ENCODE peak calls at places on chromosomes 16 and 17, in six cellular contexts. One of them, this sample, is unnamed.

GRCh38 chr17:44222112-44222869 is 2.8 kb upstream of the UBTF start:
- DNase-seq in OCI-LY7: peak
- DNase-seq in tibial nerve: peak
- DNase-seq in SW 1271: peak
- DNase-seq in GM12892: peak
- DNase-seq in endothelial cell: peak
- DNase-seq in this sample: peak

GRCh38 chr16:9280067-9280466 is 188.6 kb downstream of the HAPSTR1 start:
- DNase-seq in tibial nerve: no peak
- DNase-seq in endothelial cell: no peak
- DNase-seq in GM12892: no peak
- DNase-seq in SW 1271: no peak
- DNase-seq in OCI-LY7: no peak
- DNase-seq in this sample: no peak

GRCh38 chr17:35578195-35578928 is at the start of gene PEX12:
- DNase-seq in OCI-LY7: peak
- DNase-seq in SW 1271: peak
- DNase-seq in tibial nerve: peak
- DNase-seq in endothelial cell: peak
- DNase-seq in GM12892: peak
- DNase-seq in this sample: peak

GRCh38 chr17:77312786-77313599 is 172.2 kb downstream of the SEC14L1 start:
- DNase-seq in OCI-LY7: no peak
- DNase-seq in SW 1271: no peak
- DNase-seq in GM12892: no peak
- DNase-seq in endothelial cell: no peak
- DNase-seq in tibial nerve: peak
- DNase-seq in this sample: no peak

GRCh38 chr17:76384222-76384986 is at the start of gene SPHK1:
- DNase-seq in SW 1271: no peak
- DNase-seq in GM12892: peak
- DNase-seq in endothelial cell: peak
- DNase-seq in tibial nerve: peak
- DNase-seq in OCI-LY7: peak
- DNase-seq in this sample: no peak

GRCh38 chr16:83952940-83953795 is at the start of gene OSGIN1:
- DNase-seq in endothelial cell: no peak
- DNase-seq in OCI-LY7: peak
- DNase-seq in tibial nerve: peak
- DNase-seq in SW 1271: peak
- DNase-seq in GM12892: peak
- DNase-seq in this sample: peak

GRCh38 chr17:78705071-78705470 is 77.0 kb downstream of the CYTH1 start:
- DNase-seq in endothelial cell: no peak
- DNase-seq in SW 1271: no peak
- DNase-seq in OCI-LY7: no peak
- DNase-seq in GM12892: no peak
- DNase-seq in tibial nerve: no peak
- DNase-seq in this sample: no peak

GRCh38 chr16:78925071-78925714 is 675.3 kb downstream of the MAF start:
- DNase-seq in SW 1271: no peak
- DNase-seq in GM12892: peak
- DNase-seq in endothelial cell: peak
- DNase-seq in tibial nerve: no peak
- DNase-seq in OCI-LY7: peak
- DNase-seq in this sample: no peak

GRCh38 chr16:88651276-88651988 is 579 bp upstream of the CYBA start:
- DNase-seq in endothelial cell: peak
- DNase-seq in OCI-LY7: peak
- DNase-seq in GM12892: peak
- DNase-seq in SW 1271: no peak
- DNase-seq in tibial nerve: no peak
- DNase-seq in this sample: no peak

GRCh38 chr17:75506134-75506533 is 9.2 kb downstream of the CASKIN2 start:
- DNase-seq in tibial nerve: no peak
- DNase-seq in SW 1271: no peak
- DNase-seq in OCI-LY7: no peak
- DNase-seq in GM12892: no peak
- DNase-seq in endothelial cell: no peak
- DNase-seq in this sample: no peak

GRCh38 chr17:4365103-4365627 is 1.3 kb downstream of the UBE2G1 start:
- DNase-seq in endothelial cell: peak
- DNase-seq in SW 1271: peak
- DNase-seq in tibial nerve: peak
- DNase-seq in GM12892: peak
- DNase-seq in OCI-LY7: peak
- DNase-seq in this sample: peak

GRCh38 chr17:16398270-16399267 is 16.8 kb upstream of the TRPV2 start:
- DNase-seq in endothelial cell: peak
- DNase-seq in OCI-LY7: peak
- DNase-seq in GM12892: peak
- DNase-seq in tibial nerve: no peak
- DNase-seq in SW 1271: no peak
- DNase-seq in this sample: no peak

GRCh38 chr17:9021985-9022552 is 759 bp downstream of the NTN1 start:
- DNase-seq in tibial nerve: no peak
- DNase-seq in GM12892: peak
- DNase-seq in SW 1271: no peak
- DNase-seq in OCI-LY7: no peak
- DNase-seq in endothelial cell: peak
- DNase-seq in this sample: no peak

GRCh38 chr17:64264891-64265290 is 1.8 kb upstream of the TEX2 start:
- DNase-seq in endothelial cell: no peak
- DNase-seq in tibial nerve: no peak
- DNase-seq in OCI-LY7: no peak
- DNase-seq in GM12892: no peak
- DNase-seq in SW 1271: no peak
- DNase-seq in this sample: no peak

GRCh38 chr17:80501739-80502577 is 25.6 kb upstream of the NPTX1 start:
- DNase-seq in OCI-LY7: no peak
- DNase-seq in SW 1271: no peak
- DNase-seq in endothelial cell: no peak
- DNase-seq in GM12892: no peak
- DNase-seq in tibial nerve: no peak
- DNase-seq in this sample: no peak

GRCh38 chr16:46747777-46748651 is at the start of gene MYLK3:
- DNase-seq in endothelial cell: no peak
- DNase-seq in OCI-LY7: no peak
- DNase-seq in SW 1271: no peak
- DNase-seq in tibial nerve: no peak
- DNase-seq in GM12892: no peak
- DNase-seq in this sample: no peak

GRCh38 chr17:77869041-77869595 is 89.4 kb upstream of the TNRC6C start:
- DNase-seq in endothelial cell: no peak
- DNase-seq in OCI-LY7: no peak
- DNase-seq in SW 1271: no peak
- DNase-seq in tibial nerve: no peak
- DNase-seq in GM12892: no peak
- DNase-seq in this sample: no peak

GRCh38 chr17:67150826-67151225 is 94.2 kb downstream of the HELZ start:
- DNase-seq in tibial nerve: no peak
- DNase-seq in SW 1271: no peak
- DNase-seq in endothelial cell: no peak
- DNase-seq in OCI-LY7: no peak
- DNase-seq in GM12892: no peak
- DNase-seq in this sample: no peak

GRCh38 chr17:40315206-40315605 is 6.2 kb downstream of the RARA start:
- DNase-seq in tibial nerve: no peak
- DNase-seq in OCI-LY7: no peak
- DNase-seq in endothelial cell: no peak
- DNase-seq in SW 1271: no peak
- DNase-seq in GM12892: no peak
- DNase-seq in this sample: no peak

GRCh38 chr16:77759821-77760220 is 28.5 kb upstream of the VAT1L start:
- DNase-seq in OCI-LY7: no peak
- DNase-seq in tibial nerve: no peak
- DNase-seq in SW 1271: no peak
- DNase-seq in GM12892: no peak
- DNase-seq in endothelial cell: no peak
- DNase-seq in this sample: no peak

GRCh38 chr16:67942510-67943255 is 1.2 kb downstream of the LCAT start:
- DNase-seq in GM12892: no peak
- DNase-seq in endothelial cell: no peak
- DNase-seq in tibial nerve: no peak
- DNase-seq in SW 1271: no peak
- DNase-seq in OCI-LY7: no peak
- DNase-seq in this sample: no peak

GRCh38 chr17:4479982-4480751 is 18.5 kb upstream of the SPNS2 start:
- DNase-seq in tibial nerve: no peak
- DNase-seq in GM12892: no peak
- DNase-seq in OCI-LY7: no peak
- DNase-seq in SW 1271: no peak
- DNase-seq in endothelial cell: no peak
- DNase-seq in this sample: no peak

GRCh38 chr16:63652091-63652490 is 1469.8 kb downstream of the CDH11 start:
- DNase-seq in SW 1271: no peak
- DNase-seq in GM12892: no peak
- DNase-seq in endothelial cell: no peak
- DNase-seq in tibial nerve: no peak
- DNase-seq in OCI-LY7: no peak
- DNase-seq in this sample: no peak

GRCh38 chr17:31744541-31744951 is 114.5 kb downstream of the COPRS start:
- DNase-seq in tibial nerve: no peak
- DNase-seq in endothelial cell: no peak
- DNase-seq in OCI-LY7: no peak
- DNase-seq in SW 1271: no peak
- DNase-seq in GM12892: no peak
- DNase-seq in this sample: no peak

GRCh38 chr16:77657016-77657415 is 65.3 kb upstream of the NUDT7 start:
- DNase-seq in tibial nerve: no peak
- DNase-seq in GM12892: no peak
- DNase-seq in endothelial cell: no peak
- DNase-seq in OCI-LY7: no peak
- DNase-seq in SW 1271: no peak
- DNase-seq in this sample: no peak

GRCh38 chr16:48384305-48384981 is 770 bp downstream of the SIAH1 start:
- DNase-seq in OCI-LY7: peak
- DNase-seq in endothelial cell: peak
- DNase-seq in SW 1271: no peak
- DNase-seq in tibial nerve: no peak
- DNase-seq in GM12892: peak
- DNase-seq in this sample: no peak

GRCh38 chr17:82978765-82979349 is 100.6 kb upstream of the METRNL start:
- DNase-seq in endothelial cell: no peak
- DNase-seq in tibial nerve: no peak
- DNase-seq in GM12892: no peak
- DNase-seq in OCI-LY7: no peak
- DNase-seq in SW 1271: no peak
- DNase-seq in this sample: peak

GRCh38 chr16:88283596-88283995 is 99.2 kb upstream of the ZNF469 start:
- DNase-seq in OCI-LY7: no peak
- DNase-seq in endothelial cell: no peak
- DNase-seq in GM12892: no peak
- DNase-seq in tibial nerve: no peak
- DNase-seq in SW 1271: no peak
- DNase-seq in this sample: no peak

GRCh38 chr16:75096730-75097129 is 19.9 kb downstream of the LDHD start:
- DNase-seq in endothelial cell: no peak
- DNase-seq in SW 1271: no peak
- DNase-seq in OCI-LY7: no peak
- DNase-seq in GM12892: no peak
- DNase-seq in tibial nerve: no peak
- DNase-seq in this sample: no peak

GRCh38 chr17:607341-608060 is 107.1 kb downstream of the VPS53 start:
- DNase-seq in GM12892: no peak
- DNase-seq in OCI-LY7: no peak
- DNase-seq in SW 1271: no peak
- DNase-seq in endothelial cell: no peak
- DNase-seq in tibial nerve: no peak
- DNase-seq in this sample: no peak

GRCh38 chr17:419073-419735 is 66.6 kb upstream of the RPH3AL start:
- DNase-seq in OCI-LY7: no peak
- DNase-seq in SW 1271: no peak
- DNase-seq in endothelial cell: no peak
- DNase-seq in tibial nerve: no peak
- DNase-seq in GM12892: no peak
- DNase-seq in this sample: no peak

GRCh38 chr17:66527335-66527734 is 224.9 kb downstream of the PRKCA start:
- DNase-seq in tibial nerve: no peak
- DNase-seq in SW 1271: no peak
- DNase-seq in OCI-LY7: no peak
- DNase-seq in GM12892: no peak
- DNase-seq in endothelial cell: no peak
- DNase-seq in this sample: no peak

This sample was measured in esophagus muscularis mucosa.